ENCODE peak calls at places on chromosomes 5 and 9, in eight cellular contexts. F is fibroblast of the aortic adventitia; Q is stimulated activated CD4-positive, alpha-beta T cell treated with anti-CD3 and anti-CD28 coated beads, Interleukin-1b, Interleukin-23, amount 100 ng/mL, for 1 hour; L is stimulated activated CD8-positive, alpha-beta memory T cell treated with anti-CD3 and anti-CD28 coated beads, Interleukin-2, amount 100 ng/mL, for 1 hour; Z is Kasumi-1; S is GM12865; V is CD8-positive, alpha-beta memory T cell; J is coronary artery. I is an unnamed sample.

GRCh38 chr9:132046456-132046855 is 33.2 kb downstream of the MED27 start:
- DNase-seq in F (no peak), Q (no peak), L (no peak), Z (no peak), S (no peak), V (no peak), J (no peak), I (no peak)

GRCh38 chr5:138109463-138110265 is 25.8 kb downstream of the WNT8A start:
- DNase-seq in F (no peak), Q (no peak), L (no peak), Z (no peak), S (no peak), V (no peak), J (no peak), I (no peak)

GRCh38 chr5:139711852-139712171 is 63.7 kb downstream of the CXXC5 start:
- DNase-seq in F (no peak), Q (no peak), L (no peak), Z (peak; percentile 20), S (no peak), V (no peak), J (no peak), I (peak; percentile 75)

GRCh38 chr5:91296691-91297143 is 86.4 kb downstream of the ARRDC3 start:
- DNase-seq in F (peak; percentile 97), Q (no peak), L (no peak), Z (no peak), S (no peak), V (no peak), J (peak; percentile 89), I (no peak)

GRCh38 chr5:92942762-92943161 is 638.3 kb downstream of the NR2F1-AS1 start:
- DNase-seq in F (no peak), Q (no peak), L (no peak), Z (no peak), S (no peak), V (no peak), J (no peak), I (no peak)

GRCh38 chr9:14248149-14248548 is 65.8 kb downstream of the NFIB start:
- DNase-seq in F (no peak), Q (no peak), L (no peak), Z (no peak), S (no peak), V (no peak), J (no peak), I (no peak)

GRCh38 chr5:137051165-137051564 is 448.0 kb downstream of the SPOCK1 start:
- DNase-seq in F (peak; percentile 46), Q (no peak), L (no peak), Z (no peak), S (no peak), V (no peak), J (no peak), I (peak; percentile 41)

GRCh38 chr5:57175586-57175985 is 1.7 kb downstream of the GPBP1 start:
- DNase-seq in F (peak; percentile 9), Q (no peak), L (no peak), Z (no peak), S (peak; percentile 74), V (no peak), J (no peak), I (no peak)

GRCh38 chr5:157562111-157562581 is 13.4 kb downstream of the ADAM19 start:
- DNase-seq in F (no peak), Q (no peak), L (no peak), Z (no peak), S (no peak), V (no peak), J (no peak), I (no peak)

GRCh38 chr9:122128432-122129343 is 30.9 kb downstream of the NDUFA8 start:
- DNase-seq in F (no peak), Q (no peak), L (no peak), Z (no peak), S (no peak), V (no peak), J (no peak), I (no peak)

I was measured in mesendoderm.